ENCODE peak calls at places on chromosome 16, in four cellular contexts. D is right atrium auricular region; L is HAP-1; C is activated CD4-positive, alpha-beta T cell treated with anti-CD3 and anti-CD28 coated beads, Interleukin-2, amount 50 U/mL, for 1 hour. K is an unnamed sample.

GRCh38 chr16:878071-878784 is 77.7 kb upstream of the GNG13 start:
- DNase-seq in D (no peak), L (no peak), C (peak; percentile 13), K (no peak)

GRCh38 chr16:87499189-87499486 is 6.3 kb upstream of the ZCCHC14 start:
- DNase-seq in L (no peak), C (no peak), D (no peak), K (no peak)

GRCh38 chr16:71479420-71479819 is 9.7 kb downstream of the ZNF19 start:
- DNase-seq in L (peak; percentile 17), C (no peak), D (no peak), K (no peak)

GRCh38 chr16:25135239-25135878 is 23.8 kb downstream of the LCMT1 start:
- DNase-seq in L (no peak), D (no peak), C (no peak), K (no peak)

GRCh38 chr16:57688987-57689771 is 5.4 kb upstream of the DRC7 start:
- DNase-seq in C (no peak), D (no peak), L (no peak), K (peak; percentile 81)

GRCh38 chr16:66272461-66272860 is 94.0 kb upstream of the CDH5 start:
- DNase-seq in L (no peak), D (no peak), C (no peak), K (no peak)

GRCh38 chr16:14562691-14563491 is 67.2 kb downstream of the PARN start:
- DNase-seq in D (peak; percentile 70), L (peak; percentile 77), C (no peak), K (peak; percentile 79)

GRCh38 chr16:89696598-89697128 is 4.8 kb downstream of the SPATA2L start:
- DNase-seq in C (no peak), D (no peak), L (no peak), K (peak; percentile 49)

GRCh38 chr16:57540387-57540786 is 2.1 kb upstream of the ADGRG5 start:
- DNase-seq in D (peak; percentile 40), C (no peak), L (no peak), K (peak; percentile 31)

GRCh38 chr16:89167425-89167941 is 4.1 kb upstream of the CDH15 start:
- DNase-seq in L (peak; percentile 97), C (peak; percentile 87), D (peak; percentile 71), K (peak; percentile 76)

GRCh38 chr16:56029026-56029425 is 153.9 kb upstream of the CES5A start:
- DNase-seq in C (no peak), D (no peak), L (no peak), K (no peak)

GRCh38 chr16:83586036-83586810 is 221.6 kb upstream of the HSBP1 start:
- DNase-seq in D (no peak), C (peak; percentile 0), L (no peak), K (no peak)

GRCh38 chr16:79605999-79606398 is 5.5 kb upstream of the MAF start:
- DNase-seq in D (peak; percentile 54), L (no peak), C (no peak), K (no peak)

GRCh38 chr16:62751218-62751617 is 715.0 kb upstream of the CDH8 start:
- DNase-seq in C (no peak), D (no peak), L (no peak), K (no peak)

GRCh38 chr16:26987631-26988030 is 79.1 kb upstream of the C16orf82 start:
- DNase-seq in C (no peak), D (no peak), L (no peak), K (no peak)

GRCh38 chr16:66131156-66131807 is 235.2 kb upstream of the CDH5 start:
- DNase-seq in L (no peak), C (no peak), D (no peak), K (no peak)

K was measured in left lobe of liver.